ENCODE peak calls at places on chromosome 18, in ten cellular contexts. C is stomach; K is activated CD4-positive, alpha-beta T cell treated with anti-CD3 and anti-CD28 coated beads, Interleukin-2, amount 50 U/mL, for 4 hours; V is amygdala; E is GM13976; X is NCI-H460; T is activated T-cell treated with anti-CD3 and anti-CD28 coated beads for 1 hour; R is C1 segment of cervical spinal cord; L is Caki2; M is stimulated activated naive B cell treated with anti-CD40 and anti-IgM and Interleukin-4, amounts not matched to agents 10 μg/mL and 1 μg/mL and 100 μg/mL, for 72 hours. W is an unnamed sample.

GRCh38 chr18:77065221-77065981 is 67.2 kb downstream of the MBP start:
- DNase-seq in C (peak; percentile 53), R (no peak), M (peak; percentile 78), X (peak; percentile 72), V (no peak), K (peak; percentile 49), E (no peak), L (peak; percentile 83), T (no peak), W (no peak)

GRCh38 chr18:22282311-22283235 is 113.2 kb downstream of the GATA6 start:
- DNase-seq in E (no peak), L (peak; percentile 92), V (no peak), M (no peak), C (no peak), T (no peak), R (no peak), X (peak; percentile 51), K (no peak), W (no peak)

GRCh38 chr18:60935046-60935445 is 398.2 kb upstream of the CDH20 start:
- DNase-seq in C (no peak), R (no peak), L (no peak), K (no peak), E (no peak), M (no peak), V (no peak), T (no peak), X (no peak), W (no peak)

GRCh38 chr18:6294119-6294784 is 120.5 kb downstream of the L3MBTL4 start:
- DNase-seq in M (no peak), X (no peak), K (no peak), E (no peak), C (no peak), L (no peak), V (no peak), T (no peak), R (no peak), W (no peak)

GRCh38 chr18:6650756-6651155 is 78.8 kb upstream of the ARHGAP28 start:
- DNase-seq in K (no peak), R (no peak), V (no peak), M (no peak), L (no peak), T (no peak), E (no peak), C (no peak), X (no peak), W (no peak)

GRCh38 chr18:36693931-36694661 is 134.7 kb downstream of the TPGS2 start:
- DNase-seq in K (no peak), T (no peak), E (no peak), L (no peak), R (no peak), X (no peak), M (no peak), C (no peak), V (peak; percentile 27), W (no peak)

GRCh38 chr18:49591271-49591670 is 29.4 kb downstream of the LIPG start:
- DNase-seq in L (no peak), R (no peak), V (no peak), X (no peak), E (no peak), M (no peak), T (no peak), K (no peak), C (no peak), W (no peak)

GRCh38 chr18:50573679-50574078 is 13.8 kb downstream of the MAPK4 start:
- DNase-seq in V (no peak), L (no peak), K (no peak), X (no peak), M (no peak), R (no peak), E (no peak), T (no peak), C (no peak), W (no peak)

GRCh38 chr18:44458777-44459176 is 221.9 kb upstream of the SETBP1 start:
- DNase-seq in L (no peak), R (no peak), C (no peak), T (no peak), V (no peak), X (peak; percentile 8), K (no peak), E (no peak), M (no peak), W (no peak)

GRCh38 chr18:10418836-10419235 is 35.6 kb upstream of the APCDD1 start:
- DNase-seq in C (no peak), M (no peak), V (no peak), R (no peak), K (no peak), L (no peak), X (no peak), E (no peak), T (no peak), W (no peak)

GRCh38 chr18:55732227-55733106 is 144.5 kb upstream of the TCF4 start:
- DNase-seq in C (no peak), M (no peak), V (no peak), X (no peak), T (no peak), K (no peak), L (no peak), E (no peak), R (no peak), W (no peak)

GRCh38 chr18:51137051-51137729 is 60.3 kb downstream of the MEX3C start:
- DNase-seq in L (no peak), C (no peak), T (no peak), V (no peak), K (no peak), R (no peak), E (no peak), X (peak; percentile 61), M (no peak), W (no peak)

GRCh38 chr18:35969676-35970075 is 2.8 kb upstream of the RMP24 start:
- DNase-seq in L (no peak), K (no peak), R (no peak), X (no peak), T (no peak), C (no peak), M (no peak), V (no peak), E (no peak), W (no peak)

GRCh38 chr18:6842081-6842480 is 112.6 kb downstream of the ARHGAP28 start:
- DNase-seq in L (no peak), E (no peak), M (no peak), X (no peak), C (no peak), K (no peak), V (no peak), R (no peak), T (no peak), W (no peak)

GRCh38 chr18:596288-596881 is 403 bp upstream of the CLUL1 start:
- DNase-seq in R (no peak), M (peak; percentile 8), L (peak; percentile 47), C (no peak), X (peak; percentile 17), K (peak; percentile 66), E (peak; percentile 71), V (peak; percentile 17), T (no peak), W (peak; percentile 75)

GRCh38 chr18:46320928-46321855 is 217.0 kb downstream of the HAUS1 start:
- DNase-seq in C (no peak), R (no peak), T (no peak), K (no peak), X (no peak), L (peak; percentile 68), M (no peak), V (no peak), E (no peak), W (no peak)

GRCh38 chr18:9796933-9797549 is 88.7 kb upstream of the TXNDC2 start:
- DNase-seq in E (no peak), T (no peak), C (no peak), R (no peak), L (peak; percentile 35), M (no peak), X (no peak), V (peak; percentile 79), K (no peak), W (no peak)

GRCh38 chr18:72672364-72673151 is 128.4 kb upstream of the CBLN2 start:
- DNase-seq in R (no peak), V (no peak), E (peak; percentile 49), T (no peak), M (no peak), K (no peak), X (peak; percentile 34), C (no peak), L (peak; percentile 12), W (peak; percentile 43)

GRCh38 chr18:77129150-77129551 is 3.4 kb downstream of the MBP start:
- DNase-seq in C (no peak), R (no peak), M (no peak), L (peak; percentile 80), V (no peak), X (no peak), T (no peak), K (no peak), E (no peak), W (no peak)

GRCh38 chr18:49848115-49848514 is 34.8 kb upstream of the ACAA2 start:
- DNase-seq in L (no peak), R (no peak), K (no peak), T (no peak), M (no peak), X (no peak), V (no peak), C (no peak), E (no peak), W (no peak)

GRCh38 chr18:62486290-62486964 is 36.4 kb upstream of the ZCCHC2 start:
- DNase-seq in E (no peak), K (no peak), X (no peak), M (peak; percentile 31), R (no peak), V (no peak), T (no peak), L (peak; percentile 58), C (peak; percentile 44), W (no peak)

GRCh38 chr18:46814394-46814793 is 57.5 kb upstream of the ST8SIA5 start:
- DNase-seq in L (no peak), R (no peak), X (no peak), M (no peak), E (no peak), K (no peak), C (no peak), T (no peak), V (no peak), W (no peak)

GRCh38 chr18:23878336-23878900 is 136.1 kb upstream of the TTC39C start:
- DNase-seq in K (no peak), L (no peak), R (no peak), M (no peak), T (no peak), C (no peak), X (no peak), V (no peak), E (no peak), W (no peak)

GRCh38 chr18:52588916-52589315 is 248.9 kb downstream of the DCC start:
- DNase-seq in T (no peak), M (no peak), K (no peak), X (no peak), C (no peak), V (no peak), R (no peak), E (no peak), L (no peak), W (no peak)

GRCh38 chr18:78601923-78602322 is 377.7 kb upstream of the SALL3 start:
- DNase-seq in T (no peak), V (no peak), E (no peak), X (no peak), M (no peak), L (no peak), K (no peak), C (no peak), R (no peak), W (no peak)

GRCh38 chr18:56575819-56576663 is 62.4 kb downstream of the TXNL1 start:
- DNase-seq in M (no peak), E (peak; percentile 63), L (peak; percentile 19), C (no peak), V (no peak), X (peak; percentile 54), R (no peak), K (no peak), T (no peak), W (peak; percentile 64)

GRCh38 chr18:34834897-34835296 is 124.8 kb downstream of the DTNA start:
- DNase-seq in M (no peak), R (no peak), X (no peak), K (no peak), V (no peak), C (no peak), T (no peak), L (no peak), E (peak; percentile 4), W (peak; percentile 5)

GRCh38 chr18:8130089-8130488 is 479.1 kb upstream of the RAB12 start:
- DNase-seq in V (no peak), K (no peak), M (no peak), E (no peak), L (no peak), R (no peak), X (no peak), C (no peak), T (no peak), W (no peak)

W was measured in GM20000.